ENCODE peak calls at places on chromosomes 7 and 10, in nine cellular contexts. One of them, this sample, is unnamed. For H3K9me3 and H3K36me3, the result is how much of the 10 kb centered on the place peaks cover.

GRCh38 chr7:130921391-130922180 is 187.6 kb upstream of the KLF14 start:
- DNase-seq in aorta: peak
- DNase-seq in ovary: peak
- DNase-seq in OCI-LY7: no peak
- DNase-seq in sigmoid colon: peak
- DNase-seq in psoas muscle: peak
- DNase-seq in MM.1S: no peak
- DNase-seq in colonic mucosa: peak
- DNase-seq in adrenal gland: peak
- DNase-seq in this sample: no peak

GRCh38 chr10:129097776-129098175 is 369.3 kb upstream of the MGMT start:
- DNase-seq in aorta: no peak
- DNase-seq in ovary: no peak
- DNase-seq in OCI-LY7: no peak
- DNase-seq in sigmoid colon: no peak
- DNase-seq in psoas muscle: no peak
- DNase-seq in MM.1S: no peak
- DNase-seq in colonic mucosa: no peak
- DNase-seq in adrenal gland: no peak
- DNase-seq in this sample: no peak

GRCh38 chr10:22010973-22011408 is 7.5 kb upstream of the DNAJC1 start:
- DNase-seq in aorta: no peak
- DNase-seq in ovary: no peak
- DNase-seq in OCI-LY7: peak
- DNase-seq in sigmoid colon: no peak
- DNase-seq in psoas muscle: no peak
- DNase-seq in MM.1S: peak
- DNase-seq in colonic mucosa: no peak
- DNase-seq in adrenal gland: no peak
- DNase-seq in this sample: no peak

GRCh38 chr10:121681982-121682687 is 83.9 kb upstream of the FGFR2 start:
- DNase-seq in aorta: no peak
- DNase-seq in ovary: no peak
- DNase-seq in OCI-LY7: no peak
- DNase-seq in sigmoid colon: no peak
- DNase-seq in psoas muscle: no peak
- DNase-seq in MM.1S: no peak
- DNase-seq in colonic mucosa: no peak
- DNase-seq in adrenal gland: no peak
- DNase-seq in this sample: no peak

GRCh38 chr7:25907214-25907613 is 244.8 kb upstream of the NFE2L3 start:
- DNase-seq in aorta: no peak
- DNase-seq in ovary: no peak
- DNase-seq in OCI-LY7: no peak
- DNase-seq in sigmoid colon: no peak
- DNase-seq in psoas muscle: no peak
- DNase-seq in MM.1S: no peak
- DNase-seq in colonic mucosa: no peak
- DNase-seq in adrenal gland: no peak
- DNase-seq in this sample: no peak

GRCh38 chr7:80614911-80615310 is 23.5 kb upstream of the CD36 start:
- DNase-seq in aorta: no peak
- DNase-seq in ovary: no peak
- DNase-seq in OCI-LY7: no peak
- DNase-seq in sigmoid colon: no peak
- DNase-seq in psoas muscle: no peak
- DNase-seq in MM.1S: no peak
- DNase-seq in colonic mucosa: no peak
- DNase-seq in adrenal gland: no peak
- DNase-seq in this sample: no peak

GRCh38 chr7:26101471-26102151 is 50.4 kb upstream of the NFE2L3 start:
- DNase-seq in aorta: no peak
- DNase-seq in ovary: no peak
- DNase-seq in OCI-LY7: peak
- DNase-seq in sigmoid colon: peak
- DNase-seq in psoas muscle: peak
- DNase-seq in MM.1S: no peak
- DNase-seq in colonic mucosa: no peak
- DNase-seq in adrenal gland: peak
- DNase-seq in this sample: peak

GRCh38 chr7:19620470-19620869 is 88.4 kb downstream of the POLR1F start:
- DNase-seq in aorta: no peak
- DNase-seq in ovary: no peak
- DNase-seq in OCI-LY7: no peak
- DNase-seq in sigmoid colon: no peak
- DNase-seq in psoas muscle: no peak
- DNase-seq in MM.1S: no peak
- DNase-seq in colonic mucosa: no peak
- DNase-seq in adrenal gland: no peak
- DNase-seq in this sample: no peak

GRCh38 chr10:14391342-14391741 is 60.6 kb upstream of the FRMD4A start:
- DNase-seq in aorta: no peak
- DNase-seq in ovary: no peak
- DNase-seq in OCI-LY7: no peak
- DNase-seq in sigmoid colon: no peak
- DNase-seq in psoas muscle: no peak
- DNase-seq in MM.1S: no peak
- DNase-seq in colonic mucosa: no peak
- DNase-seq in adrenal gland: no peak
- DNase-seq in this sample: peak

GRCh38 chr10:62924344-62924748 is 108.2 kb upstream of the EGR2 start:
- DNase-seq in aorta: no peak
- DNase-seq in ovary: no peak
- DNase-seq in OCI-LY7: no peak
- DNase-seq in sigmoid colon: no peak
- DNase-seq in psoas muscle: no peak
- DNase-seq in MM.1S: no peak
- DNase-seq in colonic mucosa: peak
- DNase-seq in adrenal gland: no peak
- DNase-seq in this sample: no peak

GRCh38 chr7:155168607-155169006 is 98.5 kb downstream of the HTR5A start:
- DNase-seq in aorta: no peak
- DNase-seq in ovary: no peak
- DNase-seq in OCI-LY7: no peak
- DNase-seq in sigmoid colon: no peak
- DNase-seq in psoas muscle: no peak
- DNase-seq in MM.1S: no peak
- DNase-seq in colonic mucosa: no peak
- DNase-seq in adrenal gland: no peak
- DNase-seq in this sample: no peak

GRCh38 chr7:104552102-104552501 is 223.7 kb downstream of the LHFPL3 start:
- DNase-seq in aorta: no peak
- DNase-seq in ovary: peak
- DNase-seq in OCI-LY7: peak
- DNase-seq in sigmoid colon: no peak
- DNase-seq in psoas muscle: no peak
- DNase-seq in MM.1S: peak
- DNase-seq in colonic mucosa: peak
- DNase-seq in adrenal gland: peak
- DNase-seq in this sample: no peak

GRCh38 chr10:127145173-127145572 is 51.2 kb downstream of the INSYN2A start:
- DNase-seq in aorta: no peak
- DNase-seq in ovary: no peak
- DNase-seq in OCI-LY7: no peak
- DNase-seq in sigmoid colon: no peak
- DNase-seq in psoas muscle: no peak
- DNase-seq in MM.1S: no peak
- DNase-seq in colonic mucosa: no peak
- DNase-seq in adrenal gland: no peak
- DNase-seq in this sample: no peak

GRCh38 chr10:78190051-78190450 is 156.4 kb downstream of the RPS24 start:
- DNase-seq in aorta: no peak
- DNase-seq in ovary: no peak
- DNase-seq in OCI-LY7: no peak
- DNase-seq in sigmoid colon: no peak
- DNase-seq in psoas muscle: no peak
- DNase-seq in MM.1S: no peak
- DNase-seq in colonic mucosa: no peak
- DNase-seq in adrenal gland: peak
- DNase-seq in this sample: no peak

GRCh38 chr10:100531761-100532160 is 2.1 kb upstream of the NDUFB8 start:
- DNase-seq in aorta: no peak
- DNase-seq in ovary: no peak
- DNase-seq in OCI-LY7: no peak
- DNase-seq in sigmoid colon: no peak
- DNase-seq in psoas muscle: no peak
- DNase-seq in MM.1S: peak
- DNase-seq in colonic mucosa: no peak
- DNase-seq in adrenal gland: no peak
- DNase-seq in this sample: no peak

DNA sequence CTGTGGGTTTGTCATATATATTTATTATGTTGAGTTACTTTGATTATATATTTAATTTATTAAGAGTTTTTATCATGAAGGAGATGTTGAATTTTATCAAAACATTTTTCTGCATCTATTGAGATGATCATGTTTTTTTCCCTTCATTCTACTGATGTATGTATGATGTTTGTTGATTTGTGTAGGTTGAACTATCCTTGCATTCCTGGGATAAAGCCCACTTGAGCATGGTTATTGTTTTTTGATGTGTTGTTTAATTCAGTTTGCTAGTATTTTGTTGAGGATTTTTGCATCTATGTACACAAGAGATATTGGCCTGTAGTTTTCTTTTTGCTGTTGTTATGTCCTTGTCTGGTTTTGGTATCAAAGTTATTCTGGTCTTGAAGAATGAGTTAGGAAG is 31.1 kb downstream of the SCART1 start:
- DNase-seq in aorta: no peak
- DNase-seq in ovary: no peak
- DNase-seq in OCI-LY7: no peak
- DNase-seq in sigmoid colon: no peak
- DNase-seq in psoas muscle: no peak
- DNase-seq in MM.1S: no peak
- DNase-seq in colonic mucosa: no peak
- DNase-seq in adrenal gland: no peak
- DNase-seq in this sample: no peak
- H3K9me3 ChIP-seq in aorta: under half
- H3K9me3 ChIP-seq in ovary: under half
- H3K9me3 ChIP-seq in OCI-LY7: under half
- H3K9me3 ChIP-seq in sigmoid colon: under half
- H3K9me3 ChIP-seq in psoas muscle: half or more
- H3K9me3 ChIP-seq in MM.1S: under half
- H3K9me3 ChIP-seq in colonic mucosa: under half
- H3K9me3 ChIP-seq in adrenal gland: under half
- H3K9me3 ChIP-seq in this sample: under half

DNA sequence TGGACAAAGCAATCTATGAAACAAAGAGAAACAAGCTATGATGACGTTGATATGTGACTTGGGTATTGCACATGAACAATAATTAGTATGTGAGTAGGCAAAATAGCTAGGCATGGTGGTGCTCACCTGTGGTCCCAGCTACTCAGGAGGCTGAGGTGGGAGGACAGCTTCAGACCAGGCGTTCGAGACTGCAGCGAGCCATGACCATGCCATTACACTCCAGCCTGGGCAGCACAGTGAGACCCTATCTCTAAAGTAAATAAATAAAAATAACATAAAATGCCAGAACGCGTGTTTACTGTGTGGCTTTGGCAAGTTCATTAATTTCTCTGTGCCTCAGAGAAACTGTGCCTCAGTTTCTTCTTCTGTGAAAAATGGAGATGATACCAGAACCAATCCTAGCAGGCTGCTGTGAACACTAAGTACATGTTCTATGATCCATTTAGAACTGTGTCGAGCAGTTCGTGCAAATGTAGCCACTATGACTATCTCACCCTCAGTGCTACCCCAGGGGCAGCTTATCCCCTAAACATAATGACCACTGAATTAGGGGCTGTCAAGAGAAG is 9.3 kb upstream of the TNS3 start:
- DNase-seq in aorta: no peak
- DNase-seq in ovary: no peak
- DNase-seq in OCI-LY7: no peak
- DNase-seq in sigmoid colon: no peak
- DNase-seq in psoas muscle: no peak
- DNase-seq in MM.1S: no peak
- DNase-seq in colonic mucosa: no peak
- DNase-seq in adrenal gland: no peak
- DNase-seq in this sample: no peak
- H3K27ac ChIP-seq in aorta: no peak
- H3K27ac ChIP-seq in ovary: no peak
- H3K27ac ChIP-seq in OCI-LY7: no peak
- H3K27ac ChIP-seq in sigmoid colon: peak
- H3K27ac ChIP-seq in psoas muscle: no peak
- H3K27ac ChIP-seq in MM.1S: no peak
- H3K27ac ChIP-seq in colonic mucosa: no peak
- H3K27ac ChIP-seq in adrenal gland: no peak
- H3K27ac ChIP-seq in this sample: no peak

DNA sequence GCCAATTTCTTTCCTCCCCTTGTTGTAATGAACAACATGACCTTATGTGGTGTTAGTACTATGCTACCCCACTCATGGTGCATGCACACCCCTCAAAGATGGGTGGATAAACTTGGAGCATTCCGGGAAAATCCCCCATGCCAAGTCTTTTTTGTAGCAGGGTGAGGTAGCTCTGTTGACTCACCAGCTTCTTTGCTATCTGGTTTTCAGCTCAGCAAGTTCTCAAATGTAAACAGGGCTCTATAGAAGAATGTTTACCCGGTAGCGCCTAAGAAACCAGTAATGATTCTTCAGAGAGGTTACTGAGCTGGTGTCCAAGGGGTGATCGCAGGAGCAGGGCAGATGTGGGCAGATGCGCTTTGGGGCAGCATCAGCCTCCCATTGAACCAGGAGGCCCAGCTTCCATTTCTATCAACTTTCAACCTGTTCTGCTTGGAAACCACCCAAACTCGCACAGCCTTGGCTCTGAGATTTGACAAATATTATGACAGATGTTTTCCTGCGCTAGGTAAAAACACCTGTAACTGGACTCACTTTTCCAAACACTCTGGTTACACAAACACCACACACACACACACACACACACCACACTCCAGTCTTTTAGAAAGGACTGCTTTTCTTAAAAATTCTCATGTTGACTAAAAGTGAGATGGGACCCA is 87.8 kb downstream of the ZRANB1 start:
- DNase-seq in aorta: peak
- DNase-seq in ovary: no peak
- DNase-seq in OCI-LY7: no peak
- DNase-seq in sigmoid colon: no peak
- DNase-seq in psoas muscle: no peak
- DNase-seq in MM.1S: no peak
- DNase-seq in colonic mucosa: no peak
- DNase-seq in adrenal gland: no peak
- DNase-seq in this sample: no peak
- H3K36me3 ChIP-seq in aorta: under half
- H3K36me3 ChIP-seq in ovary: under half
- H3K36me3 ChIP-seq in OCI-LY7: under half
- H3K36me3 ChIP-seq in sigmoid colon: under half
- H3K36me3 ChIP-seq in psoas muscle: under half
- H3K36me3 ChIP-seq in MM.1S: under half
- H3K36me3 ChIP-seq in colonic mucosa: under half
- H3K36me3 ChIP-seq in adrenal gland: under half
- H3K36me3 ChIP-seq in this sample: under half

DNA sequence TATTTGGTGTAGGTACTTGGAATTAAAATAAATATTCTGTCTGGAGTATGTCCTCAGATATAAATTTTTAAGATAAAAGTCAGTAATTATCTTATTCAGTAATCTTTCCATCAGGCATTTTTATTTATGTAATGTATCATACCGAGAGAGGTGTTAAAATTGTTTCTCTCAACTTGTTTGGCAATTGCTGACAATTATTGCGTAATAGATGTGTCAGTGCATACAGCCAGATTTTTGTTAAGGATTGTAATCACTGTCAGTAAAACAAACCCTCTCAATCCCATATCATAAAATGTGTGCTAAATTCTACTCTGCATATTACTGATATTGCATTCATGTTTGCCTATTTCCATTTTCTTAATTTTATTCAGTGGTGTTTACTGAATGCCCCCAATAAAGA is 69.2 kb downstream of the CNTNAP2 start:
- DNase-seq in aorta: no peak
- DNase-seq in ovary: no peak
- DNase-seq in OCI-LY7: no peak
- DNase-seq in sigmoid colon: no peak
- DNase-seq in psoas muscle: no peak
- DNase-seq in MM.1S: no peak
- DNase-seq in colonic mucosa: no peak
- DNase-seq in adrenal gland: no peak
- DNase-seq in this sample: no peak
- H3K9me3 ChIP-seq in aorta: under half
- H3K9me3 ChIP-seq in ovary: under half
- H3K9me3 ChIP-seq in OCI-LY7: under half
- H3K9me3 ChIP-seq in sigmoid colon: under half
- H3K9me3 ChIP-seq in psoas muscle: under half
- H3K9me3 ChIP-seq in MM.1S: under half
- H3K9me3 ChIP-seq in colonic mucosa: under half
- H3K9me3 ChIP-seq in adrenal gland: under half
- H3K9me3 ChIP-seq in this sample: under half